ENCODE peak calls at places on chromosome 16, in ten cellular contexts. P, S, U, M, H, L, C, Y, T and A are unnamed samples.

GRCh38 chr16:19029980-19030379 is 37.4 kb upstream of the COQ7 start:
- DNase-seq in P (no peak), S (no peak), U (no peak), M (no peak), H (no peak), L (no peak), C (no peak), Y (no peak), T (no peak), A (peak)

GRCh38 chr16:22188267-22188594 is 17.8 kb upstream of the EEF2K start:
- DNase-seq in P (no peak), S (no peak), U (no peak), M (no peak), H (no peak), L (no peak), C (no peak), Y (no peak), T (no peak), A (no peak)

GRCh38 chr16:17026600-17027242 is 444.0 kb downstream of the XYLT1 start:
- DNase-seq in P (no peak), S (no peak), U (no peak), M (no peak), H (no peak), L (no peak), C (no peak), Y (no peak), T (no peak), A (no peak)

GRCh38 chr16:21590287-21590686 is 9.1 kb upstream of the METTL9 start:
- DNase-seq in P (no peak), S (no peak), U (no peak), M (no peak), H (no peak), L (no peak), C (no peak), Y (no peak), T (no peak), A (no peak)

GRCh38 chr16:51402785-51403184 is 251.7 kb upstream of the SALL1 start:
- DNase-seq in P (no peak), S (no peak), U (no peak), M (no peak), H (no peak), L (no peak), C (no peak), Y (no peak), T (no peak), A (no peak)

GRCh38 chr16:11201498-11202259 is 54.3 kb downstream of the SOCS1 start:
- DNase-seq in P (no peak), S (no peak), U (peak), M (peak), H (peak), L (no peak), C (no peak), Y (no peak), T (no peak), A (peak)

GRCh38 chr16:88351521-88352101 is 31.1 kb upstream of the ZNF469 start:
- DNase-seq in P (no peak), S (no peak), U (no peak), M (no peak), H (no peak), L (no peak), C (no peak), Y (no peak), T (no peak), A (no peak)

GRCh38 chr16:85750021-85750826 is 672 bp downstream of the C16orf74 start:
- DNase-seq in P (peak), S (no peak), U (peak), M (peak), H (no peak), L (no peak), C (peak), Y (peak), T (no peak), A (peak)

GRCh38 chr16:68802190-68802589 is 41.1 kb upstream of the TANGO6 start:
- DNase-seq in P (no peak), S (no peak), U (no peak), M (peak), H (no peak), L (no peak), C (no peak), Y (no peak), T (no peak), A (no peak)

GRCh38 chr16:9599415-9600110 is 508.1 kb downstream of the HAPSTR1 start:
- DNase-seq in P (no peak), S (no peak), U (no peak), M (no peak), H (no peak), L (no peak), C (peak), Y (no peak), T (no peak), A (no peak)

GRCh38 chr16:21959050-21959449 is 5.9 kb downstream of the UQCRC2 start:
- DNase-seq in P (no peak), S (no peak), U (no peak), M (no peak), H (no peak), L (no peak), C (no peak), Y (no peak), T (no peak), A (no peak)

GRCh38 chr16:2054543-2055245 is 6.9 kb downstream of the TSC2 start:
- DNase-seq in P (no peak), S (peak), U (no peak), M (no peak), H (no peak), L (no peak), C (peak), Y (no peak), T (no peak), A (no peak)

GRCh38 chr16:59213952-59214351 is 479.8 kb upstream of the GOT2 start:
- DNase-seq in P (no peak), S (no peak), U (no peak), M (no peak), H (no peak), L (no peak), C (no peak), Y (no peak), T (no peak), A (no peak)

GRCh38 chr16:57941016-57941656 is 29.8 kb downstream of the CNGB1 start:
- DNase-seq in P (no peak), S (peak), U (no peak), M (no peak), H (no peak), L (no peak), C (peak), Y (no peak), T (no peak), A (no peak)

GRCh38 chr16:11425140-11425539 is 79.9 kb downstream of the RMI2 start:
- DNase-seq in P (no peak), S (no peak), U (no peak), M (no peak), H (no peak), L (no peak), C (no peak), Y (no peak), T (no peak), A (no peak)

GRCh38 chr16:84503751-84504395 is 586 bp downstream of the MEAK7 start:
- DNase-seq in P (no peak), S (no peak), U (no peak), M (peak), H (no peak), L (no peak), C (no peak), Y (no peak), T (no peak), A (no peak)

GRCh38 chr16:9099131-9099625 is 7.7 kb downstream of the HAPSTR1 start:
- DNase-seq in P (no peak), S (no peak), U (no peak), M (no peak), H (no peak), L (no peak), C (no peak), Y (no peak), T (no peak), A (no peak)

GRCh38 chr16:50169555-50170096 is 16.5 kb downstream of the TENT4B start:
- DNase-seq in P (no peak), S (no peak), U (peak), M (no peak), H (peak), L (no peak), C (no peak), Y (no peak), T (no peak), A (peak)

GRCh38 chr16:12349950-12350842 is 373.7 kb downstream of the SNX29 start:
- DNase-seq in P (no peak), S (no peak), U (no peak), M (no peak), H (no peak), L (no peak), C (no peak), Y (no peak), T (no peak), A (no peak)

GRCh38 chr16:89050119-89050867 is 43.4 kb upstream of the ACSF3 start:
- DNase-seq in P (no peak), S (no peak), U (no peak), M (no peak), H (no peak), L (no peak), C (no peak), Y (no peak), T (no peak), A (no peak)

GRCh38 chr16:82192665-82193064 is 22.6 kb upstream of the MPHOSPH6 start:
- DNase-seq in P (no peak), S (no peak), U (peak), M (no peak), H (no peak), L (no peak), C (no peak), Y (no peak), T (no peak), A (no peak)

GRCh38 chr16:64035337-64035736 is 1086.5 kb downstream of the CDH11 start:
- DNase-seq in P (no peak), S (no peak), U (no peak), M (no peak), H (no peak), L (no peak), C (no peak), Y (no peak), T (no peak), A (no peak)

GRCh38 chr16:9072806-9073341 is 18.6 kb upstream of the HAPSTR1 start:
- DNase-seq in P (no peak), S (no peak), U (no peak), M (no peak), H (peak), L (no peak), C (no peak), Y (no peak), T (no peak), A (no peak)